ENCODE peak calls at places on chromosomes 12 and 14, in seven cellular contexts. X, P, C, V, S, Z and K are unnamed samples.

GRCh38 chr14:78752789-78753188 is 582.6 kb downstream of the NRXN3 start:
- DNase-seq in X (no peak), P (peak; percentile 43), C (no peak), V (no peak), S (no peak), Z (no peak), K (no peak)

GRCh38 chr12:644293-644639 is 19.0 kb downstream of the NINJ2 start:
- DNase-seq in X (no peak), P (no peak), C (no peak), V (no peak), S (no peak), Z (no peak), K (no peak)

GRCh38 chr14:93536945-93537344 is 106.2 kb downstream of the UNC79 start:
- DNase-seq in X (no peak), P (no peak), C (peak; percentile 68), V (no peak), S (no peak), Z (no peak), K (peak; percentile 24)

GRCh38 chr12:108430245-108430644 is 84.8 kb upstream of the FICD start:
- DNase-seq in X (no peak), P (peak; percentile 8), C (no peak), V (no peak), S (no peak), Z (no peak), K (no peak)

GRCh38 chr12:122072031-122072970 is 6.3 kb upstream of the MLXIP start:
- DNase-seq in X (no peak), P (peak; percentile 94), C (peak; percentile 26), V (no peak), S (peak; percentile 72), Z (no peak), K (no peak)

GRCh38 chr14:102917469-102918211 is 4.8 kb upstream of the AMN start:
- DNase-seq in X (peak; percentile 71), P (peak; percentile 19), C (peak; percentile 81), V (peak; percentile 42), S (no peak), Z (peak; percentile 72), K (peak; percentile 87)

GRCh38 chr14:96614528-96614927 is 112.3 kb downstream of the PAPOLA start:
- DNase-seq in X (no peak), P (no peak), C (peak; percentile 50), V (no peak), S (no peak), Z (no peak), K (no peak)

GRCh38 chr12:108312885-108313203 is 26.3 kb downstream of the CMKLR1 start:
- DNase-seq in X (no peak), P (no peak), C (no peak), V (no peak), S (peak; percentile 61), Z (no peak), K (no peak)

GRCh38 chr12:57887631-57888406 is 41.3 kb upstream of the CTDSP2 start:
- DNase-seq in X (no peak), P (peak; percentile 77), C (no peak), V (no peak), S (peak; percentile 51), Z (no peak), K (no peak)

GRCh38 chr14:68379510-68380303 is 413.2 kb downstream of the ZFP36L1 start:
- DNase-seq in X (no peak), P (peak; percentile 85), C (no peak), V (no peak), S (no peak), Z (no peak), K (no peak)

GRCh38 chr14:96158735-96159134 is 45.9 kb upstream of the BDKRB2 start:
- DNase-seq in X (no peak), P (no peak), C (no peak), V (no peak), S (no peak), Z (no peak), K (no peak)

GRCh38 chr12:76014007-76014406 is 17.6 kb downstream of the PHLDA1 start:
- DNase-seq in X (no peak), P (no peak), C (no peak), V (no peak), S (no peak), Z (no peak), K (no peak)

GRCh38 chr12:112870267-112870980 is 36.3 kb upstream of the OAS1 start:
- DNase-seq in X (peak; percentile 63), P (no peak), C (no peak), V (no peak), S (no peak), Z (no peak), K (no peak)

GRCh38 chr14:101112351-101113107 is 209.0 kb upstream of the RTL1 start:
- DNase-seq in X (no peak), P (no peak), C (no peak), V (no peak), S (no peak), Z (no peak), K (no peak)

GRCh38 chr14:70905316-70905715 is 1.9 kb upstream of the PCNX1 start:
- DNase-seq in X (no peak), P (no peak), C (no peak), V (no peak), S (no peak), Z (no peak), K (no peak)

GRCh38 chr14:103634156-103634555 is 5.1 kb downstream of the KLC1 start:
- DNase-seq in X (no peak), P (no peak), C (no peak), V (no peak), S (no peak), Z (no peak), K (no peak)

GRCh38 chr12:49623142-49623899 is at the start of gene PRPF40B:
- DNase-seq in X (peak; percentile 83), P (peak; percentile 77), C (peak; percentile 94), V (peak; percentile 92), S (peak; percentile 56), Z (peak; percentile 92), K (peak; percentile 98)
- TF ChIP-seq CTCF in X (peak; percentile 51), P (peak; percentile 2), C (peak; percentile 66), V (peak; percentile 73), S (peak; percentile 53), Z (peak; percentile 48), K (peak; percentile 80)

DNA sequence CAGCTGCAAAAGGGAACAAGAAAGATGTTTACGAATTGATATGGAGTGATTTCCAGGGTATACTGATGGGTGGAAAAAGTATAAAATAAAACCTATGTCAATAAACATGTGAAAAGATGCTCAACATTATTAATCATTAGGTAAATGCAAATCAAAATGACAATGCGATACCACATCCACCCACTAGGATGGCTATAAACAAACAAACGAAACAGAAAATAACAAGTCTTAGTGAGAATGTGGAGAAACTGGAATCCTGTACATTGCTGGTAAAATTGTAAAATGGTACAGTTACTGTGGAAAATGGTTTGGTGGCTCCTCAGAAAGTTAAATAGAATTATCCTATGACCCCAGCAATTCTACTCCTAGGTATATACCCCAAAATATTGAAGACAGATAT is 9.5 kb upstream of the BEST3 start:
- DNase-seq in X (no peak), P (no peak), C (no peak), V (no peak), S (no peak), Z (no peak), K (no peak)
- TF ChIP-seq CTCF in X (peak; percentile 15), P (peak; percentile 3), C (peak; percentile 22), V (peak; percentile 40), S (no peak), Z (peak; percentile 29), K (no peak)

GRCh38 chr12:6328045-6328779 is 13.7 kb downstream of the TNFRSF1A start:
- DNase-seq in X (no peak), P (no peak), C (no peak), V (no peak), S (no peak), Z (no peak), K (no peak)

GRCh38 chr12:6324936-6325750 is 14.7 kb downstream of the PLEKHG6 start:
- DNase-seq in X (no peak), P (no peak), C (no peak), V (no peak), S (no peak), Z (no peak), K (no peak)

GRCh38 chr12:6327591-6328041 is 14.3 kb downstream of the TNFRSF1A start:
- DNase-seq in X (no peak), P (no peak), C (no peak), V (no peak), S (no peak), Z (no peak), K (no peak)

GRCh38 chr12:6327159-6327558 is 14.7 kb downstream of the TNFRSF1A start:
- DNase-seq in X (no peak), P (no peak), C (no peak), V (no peak), S (no peak), Z (no peak), K (no peak)

GRCh38 chr12:6326316-6326959 is 15.4 kb downstream of the TNFRSF1A start:
- DNase-seq in X (no peak), P (no peak), C (peak; percentile 83), V (peak; percentile 43), S (no peak), Z (peak; percentile 52), K (peak; percentile 74)
- TF ChIP-seq CTCF in X (no peak), P (peak; percentile 51), C (peak; percentile 62), V (peak; percentile 66), S (peak; percentile 54), Z (peak; percentile 41), K (no peak)

GRCh38 chr12:109892748-109893147 is 7.3 kb upstream of the TCHP start:
- DNase-seq in X (no peak), P (no peak), C (no peak), V (no peak), S (no peak), Z (no peak), K (no peak)

GRCh38 chr12:109885616-109886015 is 5.3 kb upstream of the GLTP start:
- DNase-seq in X (no peak), P (no peak), C (no peak), V (no peak), S (no peak), Z (no peak), K (no peak)

GRCh38 chr12:109890620-109891019 is 9.5 kb upstream of the TCHP start:
- DNase-seq in X (no peak), P (no peak), C (no peak), V (no peak), S (no peak), Z (no peak), K (no peak)

GRCh38 chr12:109892165-109892715 is 7.8 kb upstream of the TCHP start:
- DNase-seq in X (no peak), P (no peak), C (no peak), V (no peak), S (no peak), Z (no peak), K (no peak)

DNA sequence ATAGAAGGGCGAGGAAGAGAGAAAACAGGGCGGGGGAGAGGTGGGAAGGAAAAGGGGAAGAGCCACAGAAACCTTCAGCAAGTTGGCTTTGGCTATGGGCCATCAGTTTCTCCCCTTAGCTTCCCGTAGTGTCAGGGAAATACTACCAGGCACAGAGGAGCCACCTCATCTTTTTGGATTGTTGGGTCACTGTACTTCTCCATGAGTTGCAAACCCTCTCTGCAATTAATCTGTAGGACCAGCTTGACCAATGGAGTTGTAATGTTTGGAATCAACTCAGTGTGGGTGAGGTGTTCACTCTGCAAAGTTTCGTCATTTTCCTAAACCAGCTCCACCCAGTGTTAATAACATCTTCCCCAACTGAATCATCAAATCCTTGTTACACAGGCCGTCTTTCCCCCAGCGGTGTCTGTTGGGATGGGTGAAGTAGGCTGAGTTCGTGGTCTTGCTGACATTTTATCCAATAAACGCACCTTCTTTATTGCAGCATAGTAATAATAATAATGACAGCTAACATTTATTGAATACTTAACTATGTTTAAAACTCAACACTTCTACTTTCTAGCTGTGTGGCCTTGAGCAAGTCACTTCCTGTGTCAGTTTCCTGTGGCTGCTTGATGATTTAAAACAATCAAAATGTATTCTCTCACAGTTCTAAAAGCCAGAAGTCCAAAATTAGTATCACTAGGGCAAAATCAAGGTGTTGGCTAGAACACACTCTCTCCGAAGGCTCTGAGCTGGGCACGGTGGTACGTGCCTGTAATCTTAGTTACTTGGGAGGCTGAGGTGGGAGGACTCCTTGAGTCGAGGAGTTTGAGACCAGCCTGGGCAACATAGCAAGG is 8.1 kb upstream of the GLTP start:
- DNase-seq in X (no peak), P (peak; percentile 95), C (no peak), V (no peak), S (no peak), Z (no peak), K (no peak)
- TF ChIP-seq CTCF in X (no peak), P (peak; percentile 15), C (no peak), V (no peak), S (no peak), Z (no peak), K (no peak)